ENCODE peak calls at places on chromosomes 2 and 18, in ten cellular contexts. Q is EL, W is SHP77 treated with DMSO at 0.1 percent for 48 hours, X is T1000, O is Right ventricle myocardium superior, B is caudate nucleus, P is OCI-M1, T is ACHN, K is left ventricle myocardium inferior, F is D341Med. E is an unnamed sample.

GRCh38 chr2:55115795-55116597 is 65.7 kb upstream of the RTN4 start:
- DNase-seq in Q (peak; percentile 91), B (no peak), W (no peak), T (peak; percentile 74), X (peak; percentile 31), O (no peak), P (peak; percentile 94), K (no peak), F (no peak), E (no peak)

GRCh38 chr2:205758498-205758897 is 76.2 kb downstream of the NRP2 start:
- DNase-seq in T (no peak), Q (no peak), W (no peak), X (no peak), O (no peak), K (no peak), F (no peak), P (no peak), B (no peak), E (no peak)

GRCh38 chr2:208373460-208374089 is 33.0 kb upstream of the PTH2R start:
- DNase-seq in F (peak; percentile 62), P (peak; percentile 76), B (no peak), Q (peak; percentile 53), T (peak; percentile 65), W (no peak), X (peak; percentile 5), K (no peak), O (no peak), E (no peak)

GRCh38 chr2:118185210-118186109 is 97.2 kb downstream of the INSIG2 start:
- DNase-seq in T (peak; percentile 26), F (peak; percentile 59), K (peak; percentile 56), W (peak; percentile 37), Q (peak; percentile 39), P (peak; percentile 32), O (peak; percentile 76), B (peak; percentile 11), X (no peak), E (no peak)

GRCh38 chr18:75208055-75208835 is 694 bp downstream of the PTGR3 start:
- DNase-seq in F (peak; percentile 81), O (peak; percentile 74), K (peak; percentile 58), X (no peak), T (peak; percentile 55), B (no peak), P (peak; percentile 68), W (no peak), Q (peak; percentile 62), E (peak; percentile 42)

GRCh38 chr2:187294043-187294442 is 154.0 kb downstream of the CALCRL start:
- DNase-seq in T (no peak), X (no peak), P (no peak), Q (peak; percentile 6), F (no peak), O (no peak), B (no peak), W (no peak), K (no peak), E (no peak)

GRCh38 chr2:223811757-223812156 is 25.6 kb downstream of the AP1S3 start:
- DNase-seq in W (no peak), O (no peak), P (no peak), T (no peak), K (no peak), Q (no peak), B (no peak), X (no peak), F (no peak), E (no peak)

GRCh38 chr2:133561045-133561852 is 7.0 kb downstream of the NCKAP5 start:
- DNase-seq in W (peak; percentile 53), K (no peak), P (peak; percentile 43), O (no peak), X (no peak), B (no peak), F (peak; percentile 47), Q (peak; percentile 72), T (peak; percentile 69), E (no peak)

GRCh38 chr2:101806123-101806522 is 108.6 kb downstream of the MAP4K4 start:
- DNase-seq in B (no peak), Q (peak; percentile 93), T (peak; percentile 61), W (no peak), O (no peak), X (peak; percentile 66), F (no peak), K (no peak), P (no peak), E (no peak)

GRCh38 chr2:179235463-179236108 is 29.0 kb downstream of the SESTD1 start:
- DNase-seq in P (peak; percentile 26), O (no peak), K (no peak), B (no peak), W (no peak), X (no peak), T (peak; percentile 69), F (no peak), Q (peak; percentile 26), E (no peak)

GRCh38 chr2:70941701-70942100 is 6.0 kb downstream of the ATP6V1B1 start:
- DNase-seq in W (no peak), T (no peak), X (no peak), F (no peak), Q (no peak), B (no peak), O (no peak), K (no peak), P (no peak), E (no peak)

GRCh38 chr2:186612555-186613440 is 22.9 kb downstream of the ITGAV start:
- DNase-seq in W (no peak), B (no peak), X (no peak), P (peak; percentile 9), Q (no peak), F (no peak), T (no peak), K (no peak), O (no peak), E (no peak)

GRCh38 chr18:54003195-54003594 is 221.3 kb downstream of the MBD2 start:
- DNase-seq in K (no peak), W (no peak), B (no peak), O (no peak), X (no peak), P (no peak), T (no peak), Q (no peak), F (no peak), E (no peak)

GRCh38 chr2:235553696-235554100 is 59.9 kb downstream of the AGAP1 start:
- DNase-seq in B (no peak), F (no peak), X (no peak), T (no peak), Q (no peak), P (no peak), W (no peak), K (no peak), O (no peak), E (no peak)

GRCh38 chr2:235225261-235225660 is 268.6 kb upstream of the AGAP1 start:
- DNase-seq in O (no peak), P (no peak), T (no peak), W (no peak), F (no peak), K (no peak), Q (no peak), B (no peak), X (no peak), E (no peak)

GRCh38 chr2:163493330-163494319 is 242.2 kb downstream of the FIGN start:
- DNase-seq in O (no peak), W (no peak), K (no peak), P (no peak), Q (no peak), T (no peak), F (no peak), B (no peak), X (no peak), E (no peak)

GRCh38 chr2:97935719-97936161 is 60.0 kb downstream of the TMEM131 start:
- DNase-seq in B (no peak), K (no peak), Q (peak; percentile 44), X (no peak), P (peak; percentile 67), O (no peak), W (peak; percentile 48), F (no peak), T (no peak), E (no peak)

GRCh38 chr2:157269922-157270321 is 12.4 kb downstream of the GALNT5 start:
- DNase-seq in X (no peak), K (no peak), O (no peak), Q (no peak), T (no peak), F (no peak), W (no peak), B (no peak), P (peak; percentile 87), E (no peak)

GRCh38 chr2:164617466-164617865 is 3.8 kb downstream of the GRB14 start:
- DNase-seq in Q (peak; percentile 69), K (no peak), O (no peak), X (no peak), T (peak; percentile 52), B (no peak), F (no peak), P (no peak), W (no peak), E (no peak)

GRCh38 chr18:54023471-54023870 is 201.0 kb downstream of the MBD2 start:
- DNase-seq in W (no peak), B (no peak), X (peak; percentile 26), P (no peak), F (no peak), Q (peak; percentile 70), T (no peak), O (no peak), K (no peak), E (no peak)

GRCh38 chr2:230408244-230408842 is 7.7 kb upstream of the SP100 start:
- DNase-seq in X (peak; percentile 64), O (no peak), P (no peak), K (peak; percentile 46), Q (peak; percentile 88), B (no peak), W (no peak), F (no peak), T (no peak), E (no peak)

GRCh38 chr2:38115216-38116012 is 39.5 kb upstream of the CYP1B1 start:
- DNase-seq in X (no peak), F (peak; percentile 81), B (no peak), W (peak; percentile 14), K (peak; percentile 84), P (peak; percentile 93), O (peak; percentile 86), Q (peak; percentile 75), T (peak; percentile 81), E (peak; percentile 44)

GRCh38 chr2:160294339-160294803 is 94.3 kb upstream of the ITGB6 start:
- DNase-seq in X (no peak), O (peak; percentile 74), B (no peak), P (no peak), W (no peak), K (peak; percentile 57), Q (peak; percentile 85), F (no peak), T (no peak), E (no peak)

GRCh38 chr2:206435738-206436137 is 7.6 kb upstream of the ADAM23 start:
- DNase-seq in W (no peak), Q (no peak), T (no peak), B (no peak), K (no peak), P (no peak), O (no peak), F (no peak), X (no peak), E (no peak)

GRCh38 chr2:176685908-176686307 is 416.7 kb downstream of the MTX2 start:
- DNase-seq in P (no peak), F (no peak), O (no peak), W (no peak), K (no peak), T (no peak), Q (no peak), X (no peak), B (no peak), E (no peak)

GRCh38 chr18:57775937-57776336 is 27.2 kb downstream of the ATP8B1 start:
- DNase-seq in F (no peak), O (no peak), P (no peak), W (no peak), X (no peak), T (no peak), K (no peak), B (no peak), Q (peak; percentile 33), E (no peak)

GRCh38 chr2:3283206-3283605 is 94.4 kb downstream of the EIPR1 start:
- DNase-seq in K (no peak), X (no peak), Q (no peak), W (no peak), P (no peak), T (no peak), B (no peak), F (no peak), O (no peak), E (no peak)

E was measured in naive thymus-derived CD8-positive, alpha-beta T cell.